ENCODE peak calls at places on chromosomes 4 and X, in ten cellular contexts. A, E, Y, V, Z, K, H, O, W and N are unnamed samples. For H3K9me3, the result is how much of the 10 kb centered on the place peaks cover.

GRCh38 chr4:7805533-7806079 is 134.1 kb downstream of the AFAP1 start:
- DNase-seq in O (peak), Z (no peak), Y (no peak), W (no peak), V (no peak), E (no peak), H (peak), K (peak), A (peak), N (no peak)

GRCh38 chrX:119041175-119041574 is 31.6 kb upstream of the CT47C1 start:
- DNase-seq in W (peak), O (no peak), H (no peak), A (no peak), V (peak), K (peak), Y (no peak), E (peak), Z (no peak), N (peak)

GRCh38 chr4:16942491-16942890 is 44.0 kb upstream of the LDB2 start:
- DNase-seq in Z (no peak), V (no peak), A (no peak), E (no peak), Y (no peak), K (no peak), O (no peak), W (no peak), H (no peak), N (no peak)

GRCh38 chrX:154115750-154116149 is 18.2 kb upstream of the MECP2 start:
- DNase-seq in W (no peak), Z (no peak), E (no peak), K (no peak), O (no peak), H (no peak), V (no peak), A (no peak), Y (no peak), N (no peak)

GRCh38 chr4:145951931-145952330 is 13.3 kb upstream of the ZNF827 start:
- DNase-seq in O (no peak), Z (no peak), V (no peak), K (no peak), Y (no peak), W (no peak), E (no peak), A (no peak), H (no peak), N (no peak)

GRCh38 chr4:149595500-149595899 is 220.1 kb downstream of the IQCM start:
- DNase-seq in Z (no peak), A (no peak), Y (no peak), E (no peak), W (no peak), V (no peak), H (no peak), O (no peak), K (peak), N (no peak)

GRCh38 chrX:75547137-75547536 is 24.3 kb upstream of the ZDHHC15 start:
- DNase-seq in Z (no peak), E (no peak), A (no peak), K (no peak), V (no peak), Y (no peak), O (no peak), W (no peak), H (no peak), N (no peak)

GRCh38 chr4:63717384-63717783 is 691.9 kb downstream of the TECRL start:
- DNase-seq in E (no peak), Z (no peak), K (no peak), H (peak), V (no peak), W (no peak), Y (no peak), O (no peak), A (no peak), N (no peak)

GRCh38 chr4:79082988-79083387 is 143.8 kb upstream of the PAQR3 start:
- DNase-seq in Y (no peak), W (no peak), Z (no peak), A (no peak), V (no peak), K (no peak), O (no peak), H (no peak), E (no peak), N (no peak)

GRCh38 chrX:132218100-132218807 is 993 bp downstream of the RAP2C start:
- DNase-seq in Y (peak), K (peak), W (peak), V (peak), E (peak), A (peak), H (peak), O (peak), Z (no peak), N (peak)

GRCh38 chr4:36322921-36323354 is 41.5 kb downstream of the DTHD1 start:
- DNase-seq in A (no peak), W (no peak), Z (no peak), H (no peak), O (no peak), E (no peak), K (no peak), V (no peak), Y (peak), N (no peak)

GRCh38 chr4:136768925-136769275 is 763.4 kb downstream of the PCDH18 start:
- DNase-seq in E (no peak), Z (no peak), H (peak), O (no peak), A (no peak), W (no peak), K (no peak), Y (no peak), V (no peak), N (no peak)

GRCh38 chrX:150429577-150429976 is 66.5 kb downstream of the MAMLD1 start:
- DNase-seq in H (no peak), Y (no peak), K (peak), A (no peak), E (no peak), Z (no peak), W (no peak), V (no peak), O (no peak), N (no peak)

GRCh38 chr4:94605241-94605640 is 152.5 kb upstream of the BMPR1B start:
- DNase-seq in W (no peak), V (no peak), E (no peak), A (no peak), H (no peak), K (peak), O (no peak), Y (no peak), Z (no peak), N (no peak)

GRCh38 chrX:7985568-7985967 is 58.4 kb upstream of the PNPLA4 start:
- DNase-seq in A (no peak), V (no peak), E (no peak), H (no peak), Z (no peak), O (no peak), W (no peak), K (peak), Y (no peak), N (no peak)

GRCh38 chr4:44583393-44583792 is 68.0 kb downstream of the YIPF7 start:
- DNase-seq in H (peak), A (no peak), Z (peak), O (no peak), K (no peak), Y (no peak), E (no peak), W (no peak), V (no peak), N (no peak)

GRCh38 chr4:140153744-140154571 is at the start of gene MAML3:
- DNase-seq in K (peak), Y (peak), Z (peak), E (peak), V (peak), H (peak), A (peak), O (peak), W (peak), N (peak)

GRCh38 chrX:129759576-129760061 is 20.1 kb upstream of the SASH3 start:
- DNase-seq in V (peak), A (peak), Y (peak), K (peak), O (no peak), E (peak), H (peak), W (no peak), Z (no peak), N (peak)

GRCh38 chrX:2521092-2521926 is 20.5 kb upstream of the DHRSX start:
- DNase-seq in A (no peak), V (peak), K (no peak), W (no peak), Y (no peak), E (no peak), Z (no peak), O (no peak), H (no peak), N (no peak)

GRCh38 chr4:13990596-13991589 is 363.4 kb upstream of the BOD1L1 start:
- DNase-seq in H (peak), A (no peak), V (no peak), O (no peak), Y (no peak), Z (no peak), W (no peak), E (peak), K (no peak), N (no peak)

GRCh38 chr4:36006226-36006625 is 238.1 kb downstream of the ARAP2 start:
- DNase-seq in Z (no peak), H (no peak), W (no peak), V (no peak), O (no peak), K (peak), A (no peak), Y (no peak), E (no peak), N (no peak)

GRCh38 chrX:41480508-41481260 is 33.5 kb downstream of the NYX start:
- DNase-seq in A (no peak), Y (no peak), O (peak), H (no peak), E (no peak), K (no peak), Z (no peak), V (no peak), W (no peak), N (no peak)

GRCh38 chrX:35826503-35826902 is 28.4 kb downstream of the MAGEB16 start:
- DNase-seq in A (no peak), K (no peak), H (peak), E (no peak), W (no peak), Y (no peak), V (no peak), O (no peak), Z (no peak), N (no peak)

DNA sequence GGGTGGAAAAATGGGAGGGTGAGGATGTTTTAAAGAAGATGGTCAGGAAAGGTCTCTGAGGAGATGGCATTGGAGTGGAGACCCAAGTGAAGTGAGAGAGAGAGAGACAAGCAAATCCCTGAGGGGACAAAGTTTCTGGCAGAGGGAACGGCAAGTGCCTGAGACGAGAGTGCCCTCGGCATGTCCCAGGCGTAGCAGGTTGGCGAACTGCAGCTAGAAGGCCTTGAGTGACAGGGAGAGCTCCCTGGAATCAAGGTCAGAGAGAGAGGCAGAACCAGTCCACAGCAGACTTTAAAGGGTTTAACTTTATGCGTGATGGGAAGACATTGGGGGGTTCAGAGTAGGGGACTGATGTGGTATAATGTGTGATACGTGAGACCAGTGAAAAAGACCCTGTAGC is 150.2 kb upstream of the HAND2 start:
- DNase-seq in A (no peak), W (no peak), V (no peak), E (no peak), H (no peak), O (no peak), Y (no peak), Z (no peak), K (no peak), N (peak)
- H3K9me3 ChIP-seq in A (under half), W (under half), V (under half), E (under half), H (under half), O (under half), Y (under half), Z (under half), K (under half), N (under half)

DNA sequence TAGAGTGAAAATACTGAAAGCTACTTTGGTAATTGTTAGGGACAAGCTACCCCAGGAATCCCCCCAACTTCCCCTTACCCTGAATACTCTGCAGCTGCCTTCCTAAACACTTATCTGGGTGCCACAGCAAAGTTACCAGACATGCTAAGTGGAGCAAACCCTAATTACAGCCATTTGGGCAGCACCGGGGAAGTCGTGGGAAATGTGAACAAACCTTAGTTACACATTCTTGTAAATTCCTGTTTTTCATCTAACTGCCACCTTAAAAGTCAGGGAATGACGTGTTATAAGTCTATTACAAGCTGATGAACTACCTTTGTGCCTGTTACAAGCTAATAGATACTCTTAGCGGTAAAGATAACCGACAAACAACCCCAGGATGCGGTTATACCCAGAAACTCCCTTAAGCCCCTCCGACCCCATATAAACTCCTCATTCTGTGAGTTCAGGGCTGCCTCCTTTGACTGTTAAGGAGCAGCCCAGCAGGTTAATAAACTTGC is 66.0 kb upstream of the PLAC8 start:
- DNase-seq in H (no peak), V (no peak), A (no peak), W (no peak), Y (no peak), O (no peak), Z (no peak), K (no peak), E (no peak), N (no peak)
- H3K4me3 ChIP-seq in H (no peak), V (no peak), A (no peak), W (no peak), Y (no peak), O (no peak), Z (no peak), K (no peak), E (no peak), N (no peak)

DNA sequence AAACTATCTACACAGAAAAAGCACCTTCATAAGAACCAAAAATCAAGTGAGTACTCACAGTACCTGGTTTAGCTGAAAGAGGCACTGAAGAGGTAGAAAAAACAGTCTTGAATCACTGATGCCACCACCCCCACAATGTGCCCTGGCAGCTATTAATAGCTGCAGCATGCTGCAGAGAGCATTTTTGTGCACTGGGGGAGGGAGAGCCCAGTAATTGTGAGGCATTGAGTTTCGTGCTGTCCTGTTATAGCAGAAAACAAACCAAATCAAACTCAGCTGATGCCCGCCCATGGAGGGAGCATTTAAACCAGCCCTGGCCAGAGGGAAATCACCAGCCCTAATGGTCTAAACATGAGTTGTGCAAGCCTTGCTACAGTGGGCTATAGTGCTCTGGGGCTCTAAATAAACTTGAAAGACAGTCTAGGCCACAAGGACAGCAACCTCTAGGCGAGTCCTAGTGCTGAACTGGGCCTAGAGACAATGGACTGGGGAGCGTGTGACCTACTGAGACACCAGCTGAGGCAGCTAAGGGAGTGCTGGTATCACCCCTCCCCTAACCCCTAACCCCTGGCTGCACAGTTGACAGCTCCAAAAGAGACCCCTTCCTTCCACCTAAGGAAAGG is 106.3 kb upstream of the TMLHE start:
- DNase-seq in W (no peak), K (peak), O (no peak), Y (no peak), V (no peak), H (no peak), E (peak), Z (no peak), A (no peak), N (peak)
- H3K9me3 ChIP-seq in W (under half), K (under half), O (under half), Y (under half), V (under half), H (under half), E (under half), Z (under half), A (under half), N (under half)

DNA sequence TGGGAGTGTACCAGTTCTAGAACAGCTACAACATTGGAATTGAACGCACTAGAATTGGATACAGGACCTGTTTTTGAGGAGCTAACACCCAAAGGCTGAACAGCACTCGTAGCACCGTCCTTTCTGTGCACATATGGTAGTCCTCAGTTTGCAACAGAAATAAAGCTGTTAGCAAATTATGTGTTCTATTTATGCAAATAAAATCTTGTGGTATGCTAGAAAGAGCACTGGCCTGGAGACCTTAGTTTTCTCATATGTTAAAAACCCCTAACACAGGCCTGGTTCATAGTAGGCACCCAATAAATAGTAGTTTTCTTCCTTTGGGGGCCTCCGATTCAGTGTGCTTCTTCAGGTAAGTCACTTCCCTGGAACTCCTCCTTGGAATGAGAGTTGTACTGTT is 140.3 kb downstream of the AR start:
- DNase-seq in H (no peak), E (no peak), A (no peak), K (no peak), O (no peak), V (no peak), Z (no peak), Y (no peak), W (no peak), N (no peak)
- H3K4me3 ChIP-seq in H (no peak), E (no peak), A (no peak), K (no peak), O (no peak), V (no peak), Z (no peak), Y (no peak), W (no peak), N (no peak)

GRCh38 chr4:25559508-25559907 is 96.1 kb upstream of the SLC34A2 start:
- DNase-seq in K (no peak), H (no peak), O (no peak), A (no peak), W (no peak), V (no peak), Y (no peak), E (no peak), Z (no peak), N (no peak)

GRCh38 chr4:25564836-25565235 is 90.8 kb upstream of the SLC34A2 start:
- DNase-seq in O (no peak), E (no peak), Z (no peak), H (no peak), W (no peak), Y (no peak), K (no peak), A (no peak), V (no peak), N (no peak)

GRCh38 chr4:25563071-25563564 is 92.5 kb upstream of the SLC34A2 start:
- DNase-seq in W (no peak), A (no peak), K (no peak), V (peak), Z (no peak), E (no peak), Y (no peak), H (peak), O (peak), N (no peak)

GRCh38 chr4:25560605-25561004 is 95.0 kb upstream of the SLC34A2 start:
- DNase-seq in Y (no peak), V (no peak), A (no peak), Z (no peak), E (no peak), O (no peak), W (no peak), H (no peak), K (no peak), N (no peak)
- H3K9me3 ChIP-seq in Y (under half), V (under half), A (under half), Z (under half), E (under half), O (under half), W (under half), H (under half), K (under half), N (under half)

GRCh38 chrX:70476166-70476933 is 31.7 kb downstream of the DLG3 start:
- DNase-seq in W (no peak), Y (no peak), O (no peak), E (no peak), Z (no peak), V (no peak), K (no peak), A (no peak), H (no peak), N (no peak)

GRCh38 chrX:70479197-70479969 is 34.7 kb downstream of the DLG3 start:
- DNase-seq in K (peak), Y (no peak), A (peak), E (no peak), Z (no peak), H (no peak), W (no peak), O (no peak), V (peak), N (no peak)

GRCh38 chrX:70476934-70477733 is 32.5 kb downstream of the DLG3 start:
- DNase-seq in W (peak), V (peak), K (peak), A (peak), E (no peak), Z (no peak), O (peak), H (peak), Y (no peak), N (peak)

GRCh38 chrX:70478521-70478920 is 33.9 kb downstream of the DLG3 start:
- DNase-seq in W (no peak), O (no peak), V (no peak), E (no peak), H (no peak), Z (no peak), Y (no peak), K (no peak), A (no peak), N (no peak)

GRCh38 chrX:70477734-70478075 is 33.1 kb downstream of the DLG3 start:
- DNase-seq in V (no peak), W (no peak), H (no peak), E (no peak), K (no peak), Z (no peak), A (no peak), Y (no peak), O (no peak), N (no peak)
- H3K4me3 ChIP-seq in V (no peak), W (no peak), H (no peak), E (no peak), K (peak), Z (no peak), A (no peak), Y (no peak), O (no peak), N (no peak)

GRCh38 chr4:105093975-105094374 is 52.7 kb upstream of the TET2 start:
- DNase-seq in W (no peak), E (no peak), K (no peak), V (no peak), H (no peak), A (no peak), Z (no peak), Y (no peak), O (no peak), N (no peak)
- H3K9me3 ChIP-seq in W (under half), E (under half), K (under half), V (under half), H (under half), A (under half), Z (under half), Y (under half), O (under half), N (under half)